ENCODE peak calls at places on chromosomes 6 and 20, in ten cellular contexts. Z is thoracic aorta, R is suprapubic skin, W is AG10803, S is lower lobe of right lung, I is stomach, E is fibroblast of lung, A is cardiac muscle cell, T is astrocyte of the spinal cord, Y is AG04450. F is an unnamed sample.

GRCh38 chr6:23329091-23329490 is 759.7 kb downstream of the HDGFL1 start:
- DNase-seq in Z (no peak), R (no peak), W (no peak), S (no peak), I (no peak), E (no peak), A (no peak), T (no peak), Y (no peak), F (no peak)

GRCh38 chr6:109458774-109459531 is 3.4 kb upstream of the MICAL1 start:
- DNase-seq in Z (no peak), R (no peak), W (no peak), S (no peak), I (no peak), E (no peak), A (no peak), T (no peak), Y (no peak), F (no peak)

GRCh38 chr20:56194042-56194441 is 54.5 kb upstream of the MC3R start:
- DNase-seq in Z (no peak), R (no peak), W (no peak), S (no peak), I (no peak), E (no peak), A (no peak), T (no peak), Y (no peak), F (no peak)

GRCh38 chr20:12072221-12072944 is 154.7 kb downstream of the BTBD3 start:
- DNase-seq in Z (no peak), R (no peak), W (no peak), S (no peak), I (no peak), E (no peak), A (no peak), T (no peak), Y (no peak), F (no peak)

GRCh38 chr6:119138906-119139541 is 60.6 kb upstream of the FAM184A start:
- DNase-seq in Z (no peak), R (no peak), W (no peak), S (no peak), I (no peak), E (no peak), A (no peak), T (no peak), Y (no peak), F (no peak)

GRCh38 chr20:41393705-41394066 is 27.1 kb upstream of the EMILIN3 start:
- DNase-seq in Z (no peak), R (no peak), W (no peak), S (peak), I (no peak), E (no peak), A (no peak), T (no peak), Y (no peak), F (no peak)

GRCh38 chr6:1613631-1614447 is 4.1 kb downstream of the FOXC1 start:
- DNase-seq in Z (no peak), R (no peak), W (no peak), S (no peak), I (no peak), E (no peak), A (peak), T (no peak), Y (no peak), F (no peak)

GRCh38 chr6:141486942-141487341 is 645.8 kb upstream of the GJE1 start:
- DNase-seq in Z (no peak), R (no peak), W (no peak), S (no peak), I (no peak), E (no peak), A (no peak), T (no peak), Y (no peak), F (no peak)

GRCh38 chr6:129108337-129108736 is 225.4 kb downstream of the LAMA2 start:
- DNase-seq in Z (no peak), R (no peak), W (no peak), S (no peak), I (no peak), E (no peak), A (no peak), T (no peak), Y (no peak), F (no peak)

GRCh38 chr20:38145094-38146075 is 19.7 kb downstream of the TGM2 start:
- DNase-seq in Z (no peak), R (no peak), W (peak), S (no peak), I (no peak), E (peak), A (no peak), T (peak), Y (no peak), F (no peak)

GRCh38 chr6:89254569-89254968 is 37.4 kb upstream of the GABRR1 start:
- DNase-seq in Z (no peak), R (no peak), W (no peak), S (no peak), I (no peak), E (peak), A (peak), T (no peak), Y (no peak), F (no peak)

GRCh38 chr6:63295553-63295952 is 24.2 kb downstream of the LGSN start:
- DNase-seq in Z (no peak), R (no peak), W (no peak), S (no peak), I (no peak), E (no peak), A (no peak), T (no peak), Y (no peak), F (no peak)

GRCh38 chr6:27592107-27592480 is 119.2 kb upstream of the ZNF184 start:
- DNase-seq in Z (no peak), R (no peak), W (no peak), S (no peak), I (no peak), E (no peak), A (peak), T (peak), Y (no peak), F (no peak)

GRCh38 chr20:47296950-47297349 is 59.5 kb downstream of the ZMYND8 start:
- DNase-seq in Z (no peak), R (no peak), W (no peak), S (no peak), I (no peak), E (no peak), A (peak), T (no peak), Y (no peak), F (no peak)

GRCh38 chr6:48068326-48069191 is 42.4 kb downstream of the PTCHD4 start:
- DNase-seq in Z (no peak), R (no peak), W (no peak), S (no peak), I (no peak), E (peak), A (no peak), T (no peak), Y (no peak), F (no peak)

GRCh38 chr20:59392741-59393140 is 92.3 kb downstream of the EDN3 start:
- DNase-seq in Z (no peak), R (no peak), W (no peak), S (no peak), I (no peak), E (no peak), A (no peak), T (no peak), Y (no peak), F (no peak)

GRCh38 chr20:47535088-47535487 is 33.4 kb downstream of the NCOA3 start:
- DNase-seq in Z (no peak), R (no peak), W (no peak), S (no peak), I (no peak), E (no peak), A (no peak), T (no peak), Y (no peak), F (no peak)

GRCh38 chr6:155895641-155896040 is 440.0 kb upstream of the NOX3 start:
- DNase-seq in Z (no peak), R (no peak), W (no peak), S (no peak), I (no peak), E (no peak), A (no peak), T (no peak), Y (no peak), F (no peak)

GRCh38 chr6:53495496-53495895 is 49.4 kb downstream of the GCLC start:
- DNase-seq in Z (no peak), R (no peak), W (no peak), S (no peak), I (no peak), E (no peak), A (no peak), T (no peak), Y (peak), F (no peak)

GRCh38 chr20:3727333-3728035 is 5.0 kb upstream of the HSPA12B start:
- DNase-seq in Z (no peak), R (no peak), W (peak), S (no peak), I (no peak), E (peak), A (peak), T (no peak), Y (no peak), F (peak)

GRCh38 chr6:45757443-45758121 is 258.1 kb downstream of the CLIC5 start:
- DNase-seq in Z (no peak), R (no peak), W (peak), S (no peak), I (no peak), E (no peak), A (no peak), T (no peak), Y (no peak), F (peak)

GRCh38 chr6:39934060-39934757 is at the start of gene MOCS1:
- DNase-seq in Z (peak), R (peak), W (peak), S (peak), I (peak), E (peak), A (peak), T (peak), Y (peak), F (peak)

GRCh38 chr6:97053643-97054411 is 129.3 kb downstream of the KLHL32 start:
- DNase-seq in Z (no peak), R (no peak), W (peak), S (no peak), I (no peak), E (peak), A (peak), T (peak), Y (no peak), F (no peak)

GRCh38 chr6:129502261-129502660 is 207.7 kb downstream of the ARHGAP18 start:
- DNase-seq in Z (no peak), R (no peak), W (peak), S (no peak), I (no peak), E (peak), A (no peak), T (no peak), Y (no peak), F (no peak)

GRCh38 chr6:4930025-4930692 is 73.7 kb downstream of the RPP40 start:
- DNase-seq in Z (no peak), R (no peak), W (no peak), S (no peak), I (no peak), E (no peak), A (no peak), T (no peak), Y (no peak), F (no peak)

GRCh38 chr6:69994251-69994650 is 127.9 kb downstream of the COL19A1 start:
- DNase-seq in Z (no peak), R (no peak), W (no peak), S (no peak), I (no peak), E (no peak), A (no peak), T (no peak), Y (no peak), F (no peak)

GRCh38 chr6:84583784-84584183 is 180.6 kb downstream of the TBX18 start:
- DNase-seq in Z (no peak), R (no peak), W (no peak), S (no peak), I (no peak), E (peak), A (no peak), T (peak), Y (no peak), F (no peak)

GRCh38 chr6:89471287-89471867 is 38.4 kb downstream of the ANKRD6 start:
- DNase-seq in Z (no peak), R (no peak), W (no peak), S (no peak), I (no peak), E (peak), A (peak), T (no peak), Y (no peak), F (no peak)

GRCh38 chr6:27575594-27576361 is 102.9 kb upstream of the ZNF184 start:
- DNase-seq in Z (no peak), R (no peak), W (no peak), S (no peak), I (no peak), E (peak), A (no peak), T (no peak), Y (no peak), F (no peak)

GRCh38 chr6:13522639-13523038 is 35.2 kb upstream of the GFOD1 start:
- DNase-seq in Z (no peak), R (no peak), W (peak), S (no peak), I (no peak), E (no peak), A (peak), T (peak), Y (no peak), F (no peak)

GRCh38 chr20:44979090-44979621 is 12.8 kb downstream of the STK4 start:
- DNase-seq in Z (no peak), R (no peak), W (peak), S (no peak), I (no peak), E (peak), A (peak), T (peak), Y (no peak), F (no peak)

GRCh38 chr6:10621847-10622246 is 72.6 kb downstream of the C6orf52 start:
- DNase-seq in Z (no peak), R (no peak), W (no peak), S (no peak), I (no peak), E (no peak), A (no peak), T (no peak), Y (no peak), F (no peak)

GRCh38 chr6:12957321-12958051 is 240.9 kb downstream of the PHACTR1 start:
- DNase-seq in Z (peak), R (peak), W (peak), S (peak), I (peak), E (peak), A (peak), T (peak), Y (peak), F (peak)

GRCh38 chr6:20379231-20379630 is 22.4 kb upstream of the E2F3 start:
- DNase-seq in Z (no peak), R (no peak), W (peak), S (no peak), I (no peak), E (peak), A (no peak), T (no peak), Y (no peak), F (no peak)

GRCh38 chr6:155314773-155315515 is 660 bp upstream of the TFB1M start:
- DNase-seq in Z (peak), R (peak), W (peak), S (peak), I (peak), E (peak), A (peak), T (no peak), Y (peak), F (peak)

GRCh38 chr6:79436232-79436631 is 101.0 kb downstream of the LCA5 start:
- DNase-seq in Z (no peak), R (no peak), W (peak), S (no peak), I (no peak), E (no peak), A (peak), T (no peak), Y (no peak), F (no peak)

GRCh38 chr20:63520594-63520938 is at the start of gene PPDPF:
- DNase-seq in Z (no peak), R (no peak), W (peak), S (peak), I (peak), E (peak), A (peak), T (peak), Y (peak), F (peak)

GRCh38 chr6:123967900-123968299 is 164.2 kb downstream of the NKAIN2 start:
- DNase-seq in Z (no peak), R (no peak), W (no peak), S (no peak), I (no peak), E (no peak), A (no peak), T (no peak), Y (no peak), F (no peak)

GRCh38 chr20:7379206-7379605 is 561.1 kb downstream of the HAO1 start:
- DNase-seq in Z (no peak), R (no peak), W (no peak), S (no peak), I (no peak), E (peak), A (no peak), T (no peak), Y (no peak), F (no peak)

GRCh38 chr20:7371518-7372158 is 568.6 kb downstream of the HAO1 start:
- DNase-seq in Z (no peak), R (no peak), W (no peak), S (no peak), I (no peak), E (no peak), A (no peak), T (no peak), Y (no peak), F (peak)

GRCh38 chr20:7379621-7380220 is 560.5 kb downstream of the HAO1 start:
- DNase-seq in Z (no peak), R (no peak), W (peak), S (no peak), I (no peak), E (peak), A (no peak), T (peak), Y (no peak), F (no peak)

DNA sequence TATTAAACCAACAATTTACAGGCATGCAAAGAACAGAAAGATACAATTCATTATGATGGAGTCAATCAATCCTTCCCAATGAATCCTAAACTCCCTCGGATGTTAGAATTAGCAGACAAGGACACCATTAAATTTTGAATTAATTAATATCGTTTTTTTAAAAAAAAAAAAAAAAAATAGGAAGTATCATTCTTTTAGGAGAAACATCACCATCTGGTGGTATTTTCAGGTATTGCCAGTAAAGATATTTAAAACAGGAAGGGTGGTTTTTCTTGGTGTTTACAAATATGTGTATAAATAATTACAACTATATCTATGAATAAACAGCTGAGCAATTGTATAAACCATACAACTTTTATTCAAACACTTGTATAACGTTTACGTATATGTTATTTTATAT is 564.4 kb downstream of the HAO1 start:
- DNase-seq in Z (no peak), R (no peak), W (no peak), S (no peak), I (no peak), E (no peak), A (peak), T (peak), Y (no peak), F (no peak)
- TF ChIP-seq CTCF in Z (no peak), R (no peak), W (peak), S (peak), I (peak), E (no peak), A (peak), T (peak), Y (peak), F (peak)

GRCh38 chr6:136511921-136512320 is 38.3 kb downstream of the MAP7 start:
- DNase-seq in Z (no peak), R (no peak), W (no peak), S (no peak), I (peak), E (peak), A (no peak), T (no peak), Y (no peak), F (no peak)
- TF ChIP-seq CTCF in Z (no peak), R (no peak), W (no peak), S (no peak), I (no peak), E (no peak), A (no peak), T (no peak), Y (no peak), F (no peak)

DNA sequence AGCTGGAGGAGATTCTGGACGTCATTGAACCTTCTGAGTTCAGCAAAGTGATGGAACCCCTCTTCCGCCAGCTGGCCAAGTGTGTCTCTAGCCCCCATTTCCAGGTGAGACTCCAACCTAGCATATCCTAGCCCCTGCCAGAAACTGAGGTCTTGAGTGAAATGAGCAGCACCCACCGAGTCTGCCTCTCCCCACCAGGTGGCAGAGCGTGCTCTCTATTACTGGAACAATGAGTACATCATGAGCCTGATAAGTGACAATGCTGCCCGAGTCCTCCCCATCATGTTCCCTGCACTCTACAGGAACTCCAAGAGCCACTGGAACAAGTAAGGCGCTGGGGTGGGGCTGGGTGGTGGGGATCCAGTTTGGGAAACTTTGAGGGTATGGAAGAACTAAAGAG is 4.6 kb downstream of the MEA1 start:
- DNase-seq in Z (no peak), R (no peak), W (peak), S (no peak), I (peak), E (peak), A (peak), T (peak), Y (no peak), F (no peak)
- TF ChIP-seq CTCF in Z (peak), R (peak), W (peak), S (no peak), I (peak), E (peak), A (peak), T (peak), Y (peak), F (peak)

GRCh38 chr6:157641837-157642236 is 181.2 kb upstream of the SNX9 start:
- DNase-seq in Z (no peak), R (no peak), W (no peak), S (no peak), I (no peak), E (no peak), A (no peak), T (no peak), Y (no peak), F (no peak)

GRCh38 chr6:157642736-157643135 is 180.3 kb upstream of the SNX9 start:
- DNase-seq in Z (no peak), R (no peak), W (no peak), S (no peak), I (no peak), E (no peak), A (no peak), T (no peak), Y (no peak), F (no peak)

GRCh38 chr6:157645201-157645795 is 177.7 kb upstream of the SNX9 start:
- DNase-seq in Z (no peak), R (no peak), W (no peak), S (no peak), I (no peak), E (no peak), A (no peak), T (no peak), Y (no peak), F (no peak)

GRCh38 chr6:157646012-157646411 is 177.0 kb upstream of the SNX9 start:
- DNase-seq in Z (no peak), R (no peak), W (no peak), S (no peak), I (no peak), E (no peak), A (no peak), T (no peak), Y (no peak), F (no peak)

GRCh38 chr6:157644043-157644810 is 178.8 kb upstream of the SNX9 start:
- DNase-seq in Z (no peak), R (no peak), W (peak), S (no peak), I (no peak), E (no peak), A (peak), T (no peak), Y (no peak), F (no peak)
- TF ChIP-seq CTCF in Z (no peak), R (peak), W (peak), S (no peak), I (no peak), E (peak), A (peak), T (peak), Y (peak), F (peak)

GRCh38 chr20:9319687-9320384 is 194.6 kb upstream of the LAMP5 start:
- DNase-seq in Z (no peak), R (no peak), W (no peak), S (no peak), I (no peak), E (peak), A (no peak), T (no peak), Y (no peak), F (no peak)

GRCh38 chr20:9329356-9330092 is 184.9 kb upstream of the LAMP5 start:
- DNase-seq in Z (no peak), R (no peak), W (no peak), S (no peak), I (no peak), E (no peak), A (no peak), T (no peak), Y (no peak), F (no peak)

GRCh38 chr20:9323622-9324021 is 190.8 kb upstream of the LAMP5 start:
- DNase-seq in Z (no peak), R (no peak), W (no peak), S (no peak), I (no peak), E (no peak), A (peak), T (no peak), Y (no peak), F (no peak)
- TF ChIP-seq CTCF in Z (no peak), R (no peak), W (peak), S (peak), I (no peak), E (no peak), A (peak), T (peak), Y (peak), F (peak)

GRCh38 chr6:2989332-2990178 is 10.1 kb upstream of the NQO2 start:
- DNase-seq in Z (no peak), R (peak), W (peak), S (peak), I (peak), E (peak), A (peak), T (peak), Y (peak), F (peak)
- TF ChIP-seq CTCF in Z (no peak), R (no peak), W (no peak), S (peak), I (no peak), E (no peak), A (no peak), T (no peak), Y (no peak), F (no peak)